ENCODE peak calls at places on chromosomes 7 and 10, in four cellular contexts. I, R, V and M are unnamed samples.

GRCh38 chr7:158816271-158816670 is 13.0 kb downstream of the ESYT2 start:
- DNase-seq in V (no peak), I (no peak), R (no peak), M (no peak)

GRCh38 chr10:79019441-79019840 is 49.3 kb upstream of the ZMIZ1 start:
- DNase-seq in I (no peak), R (no peak), V (no peak), M (no peak)

GRCh38 chr7:20064181-20064970 is 152.8 kb downstream of the MACC1 start:
- DNase-seq in I (no peak), V (no peak), R (no peak), M (no peak)

GRCh38 chr7:132666076-132666775 is 90.0 kb upstream of the PLXNA4 start:
- DNase-seq in V (no peak), R (no peak), I (no peak), M (no peak)

GRCh38 chr7:120833551-120833950 is 24.4 kb downstream of the TSPAN12 start:
- DNase-seq in V (no peak), I (no peak), R (no peak), M (no peak)

GRCh38 chr7:24980695-24981543 is 941 bp upstream of the OSBPL3 start:
- DNase-seq in I (no peak), R (no peak), V (no peak), M (no peak)

GRCh38 chr10:50400694-50401093 is 149.4 kb upstream of the ASAH2 start:
- DNase-seq in I (no peak), V (no peak), R (no peak), M (no peak)

GRCh38 chr10:132836248-132836831 is 50.4 kb upstream of the NKX6-2 start:
- DNase-seq in R (no peak), V (no peak), I (no peak), M (no peak)

GRCh38 chr10:109988231-109988630 is 19.6 kb upstream of the ADD3 start:
- DNase-seq in V (no peak), I (no peak), R (no peak), M (no peak)

GRCh38 chr7:104921596-104921995 is 92.4 kb upstream of the KMT2E start:
- DNase-seq in V (no peak), R (no peak), I (no peak), M (no peak)

GRCh38 chr10:7797582-7797981 is 9.6 kb downstream of the ATP5F1C start:
- DNase-seq in R (no peak), V (no peak), I (peak; percentile 37), M (no peak)

GRCh38 chr10:88194041-88194887 is 330.8 kb downstream of the PTEN start:
- DNase-seq in R (no peak), V (no peak), I (no peak), M (no peak)

DNA sequence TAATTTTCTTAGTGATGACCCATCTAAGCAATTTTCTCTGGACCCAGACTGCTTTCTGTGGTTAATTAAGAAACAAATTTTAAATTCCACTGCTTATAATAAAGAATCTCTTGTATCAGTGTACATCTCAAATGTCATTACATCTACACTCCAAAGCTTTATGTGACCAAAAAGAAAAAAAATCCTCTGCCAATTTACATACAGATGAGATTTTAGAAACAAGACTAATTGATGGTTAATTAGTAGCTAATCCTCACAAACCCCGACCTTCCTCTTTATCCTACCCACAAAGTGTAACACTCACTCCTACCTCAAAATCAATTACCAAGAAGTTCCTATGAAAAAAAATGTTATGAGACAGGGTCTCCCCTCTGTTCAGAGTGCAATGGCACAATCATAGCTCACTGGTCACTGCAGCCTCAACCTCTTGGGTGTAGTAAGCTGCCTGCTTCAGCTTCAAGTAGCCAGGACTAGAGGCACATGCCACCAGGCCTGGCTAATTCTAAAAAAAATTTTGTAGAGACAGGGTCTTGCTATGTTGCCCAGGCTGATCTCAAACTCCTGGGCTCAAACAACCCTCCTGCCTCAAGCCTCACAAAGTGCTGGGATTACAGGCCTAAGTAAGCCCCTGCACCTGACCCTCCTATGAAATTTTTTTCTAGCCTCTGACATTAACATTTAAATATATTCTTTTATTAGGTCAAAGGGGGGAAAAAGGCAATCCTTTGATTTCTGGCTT is 14.8 kb downstream of the KIF5B start:
- DNase-seq in R (no peak), I (no peak), V (no peak), M (no peak)
- TF ChIP-seq FOXM1 in R (no peak), I (no peak), V (no peak), M (no peak)

GRCh38 chr10:102119417-102120141 is 589 bp downstream of the LDB1 start:
- DNase-seq in R (no peak), I (peak; percentile 81), V (no peak), M (peak; percentile 59)

GRCh38 chr10:102118867-102119266 is 1.3 kb downstream of the LDB1 start:
- DNase-seq in V (no peak), I (no peak), R (no peak), M (no peak)

GRCh38 chr10:102114861-102115618 is 5.1 kb downstream of the LDB1 start:
- DNase-seq in R (no peak), V (peak; percentile 79), I (peak; percentile 74), M (peak; percentile 84)

GRCh38 chr10:102115775-102116174 is 4.4 kb downstream of the LDB1 start:
- DNase-seq in I (no peak), V (no peak), R (no peak), M (no peak)

DNA sequence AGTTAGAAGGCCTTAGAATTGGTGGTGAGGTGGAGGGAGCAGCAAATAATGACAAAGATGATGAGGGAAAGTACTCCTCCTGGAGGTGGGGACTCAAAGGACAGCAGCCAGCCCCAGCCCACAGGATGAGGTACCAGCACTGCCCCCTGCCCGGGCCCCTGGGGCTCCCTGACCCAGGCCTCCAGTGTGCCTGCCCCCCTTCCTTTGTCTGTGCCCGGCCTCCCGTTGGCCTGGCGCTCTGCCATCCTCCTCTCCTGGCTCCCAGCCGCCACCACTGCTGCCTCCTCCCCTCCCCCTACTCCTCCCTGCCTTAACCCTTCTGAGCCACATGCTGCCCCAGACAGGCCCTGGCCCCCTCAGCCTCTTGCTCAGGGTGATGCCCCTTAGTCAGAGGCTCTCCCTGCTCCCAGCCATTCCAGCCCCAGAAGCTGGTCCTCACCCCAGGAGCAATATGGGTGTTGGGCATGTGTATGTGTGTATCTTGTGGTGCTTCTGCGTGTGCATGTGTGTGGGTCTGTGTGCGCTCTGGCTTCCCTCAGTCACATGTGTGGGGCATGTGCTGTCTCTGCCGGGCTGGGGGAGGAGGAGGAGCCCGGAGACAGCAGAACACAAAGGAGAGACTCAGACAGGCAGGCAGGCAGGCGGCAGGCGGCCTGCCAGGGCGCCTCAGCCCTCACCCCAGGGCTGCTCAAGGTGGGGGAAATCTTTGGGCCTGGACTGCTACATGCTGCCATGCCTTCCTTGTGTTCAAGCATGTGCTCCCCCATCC is 2.6 kb downstream of the LDB1 start:
- DNase-seq in R (no peak), V (peak; percentile 78), I (no peak), M (no peak)
- TF ChIP-seq TARDBP in R (no peak), V (peak; percentile 59), I (no peak), M (no peak)

DNA sequence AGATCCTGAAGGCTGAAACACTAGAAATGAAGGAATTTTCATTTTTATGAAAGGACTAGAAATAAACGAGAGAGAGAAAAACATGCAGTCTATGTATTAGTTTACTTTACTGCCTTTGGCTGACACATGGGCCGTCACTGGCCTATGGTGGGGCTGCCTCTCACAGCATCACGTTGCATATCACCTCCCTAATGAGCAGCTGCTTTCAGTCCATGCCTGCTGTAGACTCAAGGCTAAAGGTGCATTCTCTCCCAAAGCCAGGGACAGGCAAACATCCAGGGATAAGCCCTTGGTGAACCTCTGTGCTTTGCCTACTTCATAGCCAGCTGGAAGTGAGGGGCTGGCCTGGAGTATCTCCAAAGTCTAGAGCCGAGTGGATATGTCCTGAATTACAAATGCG is 359.4 kb downstream of the GPAM start:
- DNase-seq in R (no peak), I (no peak), V (no peak), M (no peak)
- TF ChIP-seq FOXM1 in R (no peak), I (no peak), V (no peak), M (no peak)

DNA sequence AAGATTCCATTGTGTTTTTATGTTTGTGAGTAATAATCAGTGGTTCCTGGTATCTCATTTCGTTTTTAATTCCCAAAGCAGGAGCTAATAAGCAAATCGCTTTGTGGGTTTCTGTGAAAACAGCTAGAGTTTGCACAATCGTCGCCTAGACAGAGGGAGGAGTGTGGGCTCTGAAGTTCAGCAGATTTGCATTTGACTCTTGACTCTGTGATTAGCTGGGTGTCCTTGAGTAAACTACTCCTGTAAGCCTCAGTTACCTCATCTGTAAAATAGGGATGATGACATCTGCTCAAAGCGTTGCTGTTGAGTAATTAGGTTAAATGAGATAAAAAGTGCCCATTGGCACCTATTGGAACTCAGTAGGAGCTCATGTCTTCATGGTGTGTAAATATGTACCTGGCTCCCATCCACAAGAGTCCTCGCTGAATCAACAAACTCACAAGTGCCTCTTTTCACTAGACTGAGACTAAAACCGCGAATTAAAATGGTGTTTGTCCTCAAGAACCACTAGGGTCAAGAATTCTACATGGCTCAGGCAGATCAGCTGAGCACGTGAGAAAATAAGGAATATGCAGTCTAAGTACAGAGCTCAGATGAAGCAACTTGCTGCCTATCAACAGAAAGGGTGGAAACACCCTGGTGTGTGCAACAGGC is 385.8 kb upstream of the C7orf33 start:
- DNase-seq in I (no peak), V (no peak), R (no peak), M (no peak)
- TF ChIP-seq TARDBP in I (no peak), V (no peak), R (no peak), M (no peak)